ENCODE peak calls at places on chromosomes 5 and 9, in eight cellular contexts. Q is fibroblast of lung; W is CD8-positive, alpha-beta memory T cell; Y is KBM-7; N is MM.1S; J is fibroblast of gingiva; Z is ureter; E is substantia nigra. H is an unnamed sample.

GRCh38 chr9:134031071-134031470 is 5.8 kb downstream of the BRD3OS start:
- DNase-seq in Q (no peak), W (no peak), Y (no peak), N (no peak), J (no peak), Z (no peak), E (no peak), H (no peak)

GRCh38 chr5:43973318-43973717 is 370.3 kb downstream of the NNT start:
- DNase-seq in Q (no peak), W (no peak), Y (no peak), N (no peak), J (peak), Z (no peak), E (no peak), H (peak)

GRCh38 chr5:67617051-67617450 is 420.5 kb upstream of the CD180 start:
- DNase-seq in Q (no peak), W (no peak), Y (no peak), N (no peak), J (no peak), Z (no peak), E (no peak), H (no peak)

GRCh38 chr5:17221843-17222614 is 4.6 kb downstream of the BASP1 start:
- DNase-seq in Q (peak), W (no peak), Y (no peak), N (peak), J (no peak), Z (no peak), E (no peak), H (peak)

GRCh38 chr5:82862247-82862646 is 214.9 kb downstream of the TMEM167A start:
- DNase-seq in Q (no peak), W (no peak), Y (no peak), N (no peak), J (no peak), Z (no peak), E (no peak), H (no peak)

GRCh38 chr5:11075010-11075860 is 314.2 kb upstream of the DAP start:
- DNase-seq in Q (no peak), W (no peak), Y (peak), N (no peak), J (no peak), Z (no peak), E (peak), H (no peak)

GRCh38 chr5:138932171-138932810 is 57.2 kb upstream of the LRRTM2 start:
- DNase-seq in Q (no peak), W (no peak), Y (peak), N (no peak), J (no peak), Z (no peak), E (no peak), H (no peak)

GRCh38 chr5:177035982-177036381 is 13.5 kb downstream of the ZNF346 start:
- DNase-seq in Q (peak), W (no peak), Y (no peak), N (no peak), J (no peak), Z (no peak), E (no peak), H (no peak)

GRCh38 chr9:81826541-81826906 is 101.7 kb upstream of the SPATA31D4 start:
- DNase-seq in Q (peak), W (no peak), Y (no peak), N (no peak), J (no peak), Z (no peak), E (peak), H (peak)

GRCh38 chr9:130500340-130500771 is 55.6 kb downstream of the ASS1 start:
- DNase-seq in Q (no peak), W (no peak), Y (no peak), N (no peak), J (no peak), Z (no peak), E (no peak), H (no peak)

GRCh38 chr5:111742595-111742994 is 14.4 kb downstream of the NREP start:
- DNase-seq in Q (peak), W (no peak), Y (no peak), N (no peak), J (peak), Z (no peak), E (no peak), H (peak)

GRCh38 chr5:138989720-138990119 is 114.6 kb upstream of the LRRTM2 start:
- DNase-seq in Q (peak), W (no peak), Y (no peak), N (no peak), J (peak), Z (no peak), E (no peak), H (peak)

GRCh38 chr5:100787648-100788047 is 115.4 kb downstream of the ST8SIA4 start:
- DNase-seq in Q (no peak), W (no peak), Y (no peak), N (no peak), J (no peak), Z (no peak), E (no peak), H (no peak)

GRCh38 chr5:59261969-59262368 is 631.6 kb downstream of the PDE4D start:
- DNase-seq in Q (no peak), W (no peak), Y (no peak), N (no peak), J (no peak), Z (no peak), E (no peak), H (no peak)

GRCh38 chr5:138611295-138612220 is 36.4 kb upstream of the HSPA9 start:
- DNase-seq in Q (peak), W (no peak), Y (peak), N (no peak), J (peak), Z (no peak), E (peak), H (peak)

GRCh38 chr9:35907732-35908483 is 1.4 kb upstream of the SPAAR start:
- DNase-seq in Q (peak), W (no peak), Y (peak), N (no peak), J (peak), Z (peak), E (no peak), H (peak)

GRCh38 chr5:102241809-102242421 is 54.2 kb downstream of the SLCO4C1 start:
- DNase-seq in Q (no peak), W (no peak), Y (no peak), N (no peak), J (no peak), Z (no peak), E (no peak), H (no peak)

GRCh38 chr9:137176302-137177182 is 4.7 kb upstream of the TMEM210 start:
- DNase-seq in Q (peak), W (no peak), Y (peak), N (peak), J (no peak), Z (no peak), E (no peak), H (peak)

GRCh38 chr5:113234546-113234945 is 200.2 kb downstream of the TSSK1B start:
- DNase-seq in Q (no peak), W (no peak), Y (no peak), N (no peak), J (no peak), Z (no peak), E (no peak), H (no peak)

GRCh38 chr9:128920381-128921058 is at the start of gene PHYHD1:
- DNase-seq in Q (peak), W (no peak), Y (no peak), N (no peak), J (peak), Z (no peak), E (peak), H (peak)

H was measured in fibroblast of pulmonary artery.